ENCODE peak calls at places on chromosomes 7 and 10, in six cellular contexts. B, Z, W, V, S and P are unnamed samples.
A peak's percentile ranks its signal among the peaks of the same experiment; 100 is the strongest.

GRCh38 chr7:116981887-116982430 is 28.7 kb downstream of the ST7 start:
- DNase-seq in B (no peak), Z (no peak), W (no peak), V (no peak), S (no peak), P (no peak)

GRCh38 chr10:15427836-15428414 is 56.8 kb upstream of the FAM171A1 start:
- DNase-seq in B (peak; percentile 41), Z (no peak), W (no peak), V (no peak), S (no peak), P (peak; percentile 58)

GRCh38 chr10:73819513-73820093 is 8.2 kb upstream of the NDST2 start:
- DNase-seq in B (no peak), Z (no peak), W (no peak), V (peak; percentile 59), S (no peak), P (no peak)

GRCh38 chr10:67925449-67926005 is 41.1 kb downstream of the SIRT1 start:
- DNase-seq in B (no peak), Z (no peak), W (no peak), V (no peak), S (no peak), P (no peak)

GRCh38 chr10:117161386-117162033 is 23.4 kb upstream of the VAX1 start:
- DNase-seq in B (no peak), Z (no peak), W (no peak), V (no peak), S (no peak), P (no peak)

GRCh38 chr7:725223-726005 is 1.1 kb upstream of the DNAAF5 start:
- DNase-seq in B (no peak), Z (no peak), W (no peak), V (no peak), S (no peak), P (no peak)

GRCh38 chr7:28847176-28847575 is 111.0 kb downstream of the TRIL start:
- DNase-seq in B (no peak), Z (no peak), W (no peak), V (no peak), S (no peak), P (no peak)

GRCh38 chr10:10515479-10516204 is 502.0 kb upstream of the CELF2 start:
- DNase-seq in B (no peak), Z (no peak), W (no peak), V (no peak), S (no peak), P (no peak)

GRCh38 chr7:94223375-94224084 is 171.2 kb upstream of the COL1A2 start:
- DNase-seq in B (no peak), Z (no peak), W (no peak), V (peak; percentile 61), S (no peak), P (no peak)

GRCh38 chr7:1695800-1696454 is 25.9 kb downstream of the ELFN1 start:
- DNase-seq in B (no peak), Z (no peak), W (no peak), V (peak; percentile 35), S (no peak), P (peak; percentile 33)

GRCh38 chr10:74244097-74244685 is 93.2 kb downstream of the ADK start:
- DNase-seq in B (peak; percentile 7), Z (no peak), W (no peak), V (no peak), S (no peak), P (peak; percentile 11)

GRCh38 chr7:27171636-27172387 is 2.3 kb downstream of the HOXA10 start:
- DNase-seq in B (no peak), Z (no peak), W (no peak), V (peak; percentile 52), S (no peak), P (no peak)

GRCh38 chr10:2262878-2263277 is 525.6 kb upstream of the ADARB2 start:
- DNase-seq in B (no peak), Z (no peak), W (no peak), V (no peak), S (no peak), P (no peak)

GRCh38 chr7:82056282-82056681 is 286.4 kb upstream of the HGF start:
- DNase-seq in B (no peak), Z (no peak), W (no peak), V (no peak), S (no peak), P (no peak)

GRCh38 chr7:72032934-72033333 is 379.2 kb downstream of the CALN1 start:
- DNase-seq in B (no peak), Z (no peak), W (no peak), V (no peak), S (no peak), P (no peak)

GRCh38 chr10:99730026-99730425 is 1.9 kb downstream of the COX15 start:
- DNase-seq in B (no peak), Z (no peak), W (no peak), V (no peak), S (no peak), P (no peak)

GRCh38 chr7:139901840-139902370 is 72.8 kb downstream of the TBXAS1 start:
- DNase-seq in B (no peak), Z (no peak), W (no peak), V (no peak), S (no peak), P (no peak)

GRCh38 chr10:128861018-128861565 is 605.9 kb upstream of the MGMT start:
- DNase-seq in B (no peak), Z (no peak), W (no peak), V (peak; percentile 8), S (no peak), P (no peak)

GRCh38 chr7:103854611-103855010 is 134.8 kb downstream of the RELN start:
- DNase-seq in B (no peak), Z (no peak), W (no peak), V (no peak), S (no peak), P (no peak)

GRCh38 chr7:134458341-134458805 is 527 bp downstream of the AKR1B1 start:
- DNase-seq in B (peak; percentile 49), Z (peak; percentile 55), W (peak; percentile 9), V (peak; percentile 79), S (peak; percentile 55), P (peak; percentile 92)

GRCh38 chr7:138029941-138030340 is 28.1 kb upstream of the CREB3L2 start:
- DNase-seq in B (no peak), Z (no peak), W (no peak), V (no peak), S (no peak), P (no peak)

GRCh38 chr7:156368459-156368858 is 272.1 kb upstream of the RNF32 start:
- DNase-seq in B (no peak), Z (no peak), W (no peak), V (no peak), S (no peak), P (no peak)

GRCh38 chr7:907158-907980 is 31.0 kb downstream of the GET4 start:
- DNase-seq in B (no peak), Z (no peak), W (no peak), V (no peak), S (no peak), P (no peak)

DNA sequence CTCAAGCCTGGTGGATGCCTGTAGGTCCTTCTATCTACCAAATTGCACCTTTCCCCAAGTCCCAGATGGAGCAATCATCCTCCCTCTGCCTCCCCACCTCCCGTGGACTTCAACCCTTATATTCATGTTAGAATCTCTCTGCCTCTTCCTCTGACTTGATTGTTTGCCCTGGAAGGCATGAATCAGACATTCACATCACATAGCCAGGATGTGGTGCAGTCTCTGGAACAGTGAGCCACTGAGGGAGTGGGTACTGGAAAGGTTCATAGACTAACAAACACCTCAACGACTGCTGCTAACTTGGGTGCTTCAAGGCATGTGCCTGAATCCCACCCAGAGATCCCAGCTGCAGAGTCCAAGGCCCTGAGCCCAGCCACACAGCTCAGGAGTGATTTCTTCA is 494.0 kb downstream of the TNS3 start:
- DNase-seq in B (no peak), Z (no peak), W (no peak), V (no peak), S (no peak), P (no peak)
- TF ChIP-seq TAF1 in B (no peak), Z (no peak), W (no peak), V (no peak), S (no peak), P (no peak)

GRCh38 chr7:31791881-31792280 is 104.9 kb downstream of the PPP1R17 start:
- DNase-seq in B (no peak), Z (no peak), W (no peak), V (no peak), S (no peak), P (no peak)
- TF ChIP-seq TAF1 in B (no peak), Z (no peak), W (no peak), V (no peak), S (no peak), P (no peak)

GRCh38 chr10:100985336-100985735 is 2.0 kb downstream of the MRPL43 start:
- DNase-seq in B (peak; percentile 48), Z (no peak), W (no peak), V (no peak), S (no peak), P (no peak)

GRCh38 chr10:100983868-100984669 is 3.2 kb downstream of the MRPL43 start:
- DNase-seq in B (no peak), Z (no peak), W (no peak), V (no peak), S (no peak), P (no peak)

GRCh38 chr10:100982916-100983830 is 4.1 kb downstream of the MRPL43 start:
- DNase-seq in B (no peak), Z (no peak), W (no peak), V (no peak), S (no peak), P (no peak)

GRCh38 chr10:100986623-100986951 is 710 bp downstream of the MRPL43 start:
- DNase-seq in B (no peak), Z (no peak), W (no peak), V (no peak), S (no peak), P (no peak)

DNA sequence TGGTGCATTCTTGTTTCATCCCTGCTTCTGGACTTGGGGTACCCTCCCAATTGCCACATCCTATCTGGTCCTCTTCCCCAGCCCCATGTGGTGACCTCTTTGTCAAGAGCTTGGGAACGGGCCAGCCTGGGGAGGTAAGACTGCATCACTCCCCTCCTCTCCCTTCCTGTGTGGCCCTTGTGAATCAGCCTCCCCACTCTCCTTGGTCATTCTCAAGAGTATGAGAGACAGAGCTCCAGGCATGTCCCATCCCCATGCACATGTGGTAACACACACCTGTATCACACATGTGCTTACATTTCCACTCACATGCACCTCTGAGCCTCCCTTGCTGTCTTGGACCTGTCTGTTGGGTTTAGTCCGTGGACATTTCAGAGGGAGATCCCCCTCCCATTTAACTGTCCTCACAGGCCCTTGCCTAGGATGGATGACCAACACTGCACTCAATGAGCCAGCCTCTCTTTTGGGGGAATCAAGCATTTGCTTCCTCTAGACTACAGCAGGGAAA is 2.6 kb downstream of the MRPL43 start:
- DNase-seq in B (no peak), Z (no peak), W (no peak), V (no peak), S (no peak), P (no peak)
- TF ChIP-seq TAF1 in B (no peak), Z (no peak), W (no peak), V (no peak), S (no peak), P (no peak)

GRCh38 chr10:27658788-27659187 is 86.8 kb downstream of the MKX start:
- DNase-seq in B (no peak), Z (no peak), W (no peak), V (no peak), S (no peak), P (no peak)
- TF ChIP-seq TAF1 in B (no peak), Z (no peak), W (no peak), V (no peak), S (no peak), P (no peak)